ENCODE peak calls at places on chromosomes 6 and 20, in ten cellular contexts. One of them, this sample, is unnamed.

GRCh38 chr6:64325093-64325492 is 689.5 kb downstream of the PHF3 start:
- DNase-seq in tibial artery: no peak
- DNase-seq in stimulated activated naive CD4-positive, alpha-beta T cell treated with Interleukin-2 at 50 U/mL for 16 hours: no peak
- DNase-seq in activated CD8-positive, alpha-beta memory T cell treated with anti-CD3 and anti-CD28 coated beads for 1 hour: no peak
- DNase-seq in HCT116: no peak
- DNase-seq in GM04504: no peak
- DNase-seq in amniotic stem cell: no peak
- DNase-seq in COR-L47: no peak
- DNase-seq in Daoy: no peak
- DNase-seq in activated naive CD8-positive, alpha-beta T cell treated with anti-CD3 and anti-CD28 coated beads for 36 hours: no peak
- DNase-seq in this sample: no peak

GRCh38 chr6:168895102-168895812 is 358.4 kb downstream of the THBS2 start:
- DNase-seq in tibial artery: peak
- DNase-seq in stimulated activated naive CD4-positive, alpha-beta T cell treated with Interleukin-2 at 50 U/mL for 16 hours: peak
- DNase-seq in activated CD8-positive, alpha-beta memory T cell treated with anti-CD3 and anti-CD28 coated beads for 1 hour: peak
- DNase-seq in HCT116: peak
- DNase-seq in GM04504: peak
- DNase-seq in amniotic stem cell: peak
- DNase-seq in COR-L47: peak
- DNase-seq in Daoy: peak
- DNase-seq in activated naive CD8-positive, alpha-beta T cell treated with anti-CD3 and anti-CD28 coated beads for 36 hours: peak
- DNase-seq in this sample: peak

GRCh38 chr6:42744351-42744890 is 1.5 kb downstream of the TBCC start:
- DNase-seq in tibial artery: peak
- DNase-seq in stimulated activated naive CD4-positive, alpha-beta T cell treated with Interleukin-2 at 50 U/mL for 16 hours: no peak
- DNase-seq in activated CD8-positive, alpha-beta memory T cell treated with anti-CD3 and anti-CD28 coated beads for 1 hour: no peak
- DNase-seq in HCT116: no peak
- DNase-seq in GM04504: no peak
- DNase-seq in amniotic stem cell: no peak
- DNase-seq in COR-L47: no peak
- DNase-seq in Daoy: no peak
- DNase-seq in activated naive CD8-positive, alpha-beta T cell treated with anti-CD3 and anti-CD28 coated beads for 36 hours: no peak
- DNase-seq in this sample: no peak

GRCh38 chr6:107046316-107046715 is 18.3 kb downstream of the MTRES1 start:
- DNase-seq in tibial artery: no peak
- DNase-seq in stimulated activated naive CD4-positive, alpha-beta T cell treated with Interleukin-2 at 50 U/mL for 16 hours: no peak
- DNase-seq in activated CD8-positive, alpha-beta memory T cell treated with anti-CD3 and anti-CD28 coated beads for 1 hour: no peak
- DNase-seq in HCT116: no peak
- DNase-seq in GM04504: no peak
- DNase-seq in amniotic stem cell: no peak
- DNase-seq in COR-L47: peak
- DNase-seq in Daoy: no peak
- DNase-seq in activated naive CD8-positive, alpha-beta T cell treated with anti-CD3 and anti-CD28 coated beads for 36 hours: no peak
- DNase-seq in this sample: no peak

GRCh38 chr20:16369441-16369840 is 203.8 kb downstream of the KIF16B start:
- DNase-seq in tibial artery: no peak
- DNase-seq in stimulated activated naive CD4-positive, alpha-beta T cell treated with Interleukin-2 at 50 U/mL for 16 hours: no peak
- DNase-seq in activated CD8-positive, alpha-beta memory T cell treated with anti-CD3 and anti-CD28 coated beads for 1 hour: no peak
- DNase-seq in HCT116: no peak
- DNase-seq in GM04504: no peak
- DNase-seq in amniotic stem cell: no peak
- DNase-seq in COR-L47: no peak
- DNase-seq in Daoy: no peak
- DNase-seq in activated naive CD8-positive, alpha-beta T cell treated with anti-CD3 and anti-CD28 coated beads for 36 hours: no peak
- DNase-seq in this sample: no peak

GRCh38 chr6:127031511-127031910 is 87.0 kb upstream of the RSPO3 start:
- DNase-seq in tibial artery: no peak
- DNase-seq in stimulated activated naive CD4-positive, alpha-beta T cell treated with Interleukin-2 at 50 U/mL for 16 hours: no peak
- DNase-seq in activated CD8-positive, alpha-beta memory T cell treated with anti-CD3 and anti-CD28 coated beads for 1 hour: no peak
- DNase-seq in HCT116: no peak
- DNase-seq in GM04504: no peak
- DNase-seq in amniotic stem cell: no peak
- DNase-seq in COR-L47: peak
- DNase-seq in Daoy: no peak
- DNase-seq in activated naive CD8-positive, alpha-beta T cell treated with anti-CD3 and anti-CD28 coated beads for 36 hours: no peak
- DNase-seq in this sample: no peak

GRCh38 chr6:73694711-73695411 is 1.1 kb upstream of the CD109 start:
- DNase-seq in tibial artery: no peak
- DNase-seq in stimulated activated naive CD4-positive, alpha-beta T cell treated with Interleukin-2 at 50 U/mL for 16 hours: no peak
- DNase-seq in activated CD8-positive, alpha-beta memory T cell treated with anti-CD3 and anti-CD28 coated beads for 1 hour: no peak
- DNase-seq in HCT116: no peak
- DNase-seq in GM04504: peak
- DNase-seq in amniotic stem cell: no peak
- DNase-seq in COR-L47: no peak
- DNase-seq in Daoy: peak
- DNase-seq in activated naive CD8-positive, alpha-beta T cell treated with anti-CD3 and anti-CD28 coated beads for 36 hours: peak
- DNase-seq in this sample: peak

GRCh38 chr20:23668477-23668951 is 20.3 kb downstream of the CST4 start:
- DNase-seq in tibial artery: no peak
- DNase-seq in stimulated activated naive CD4-positive, alpha-beta T cell treated with Interleukin-2 at 50 U/mL for 16 hours: no peak
- DNase-seq in activated CD8-positive, alpha-beta memory T cell treated with anti-CD3 and anti-CD28 coated beads for 1 hour: no peak
- DNase-seq in HCT116: peak
- DNase-seq in GM04504: peak
- DNase-seq in amniotic stem cell: no peak
- DNase-seq in COR-L47: peak
- DNase-seq in Daoy: peak
- DNase-seq in activated naive CD8-positive, alpha-beta T cell treated with anti-CD3 and anti-CD28 coated beads for 36 hours: peak
- DNase-seq in this sample: peak

GRCh38 chr6:27565839-27566779 is 93.2 kb upstream of the ZNF184 start:
- DNase-seq in tibial artery: no peak
- DNase-seq in stimulated activated naive CD4-positive, alpha-beta T cell treated with Interleukin-2 at 50 U/mL for 16 hours: no peak
- DNase-seq in activated CD8-positive, alpha-beta memory T cell treated with anti-CD3 and anti-CD28 coated beads for 1 hour: no peak
- DNase-seq in HCT116: no peak
- DNase-seq in GM04504: no peak
- DNase-seq in amniotic stem cell: no peak
- DNase-seq in COR-L47: no peak
- DNase-seq in Daoy: peak
- DNase-seq in activated naive CD8-positive, alpha-beta T cell treated with anti-CD3 and anti-CD28 coated beads for 36 hours: no peak
- DNase-seq in this sample: no peak

GRCh38 chr6:68575765-68576439 is 59.2 kb upstream of the ADGRB3 start:
- DNase-seq in tibial artery: no peak
- DNase-seq in stimulated activated naive CD4-positive, alpha-beta T cell treated with Interleukin-2 at 50 U/mL for 16 hours: no peak
- DNase-seq in activated CD8-positive, alpha-beta memory T cell treated with anti-CD3 and anti-CD28 coated beads for 1 hour: no peak
- DNase-seq in HCT116: no peak
- DNase-seq in GM04504: no peak
- DNase-seq in amniotic stem cell: no peak
- DNase-seq in COR-L47: peak
- DNase-seq in Daoy: no peak
- DNase-seq in activated naive CD8-positive, alpha-beta T cell treated with anti-CD3 and anti-CD28 coated beads for 36 hours: no peak
- DNase-seq in this sample: peak

GRCh38 chr6:139336488-139336887 is 38.0 kb downstream of the CITED2 start:
- DNase-seq in tibial artery: no peak
- DNase-seq in stimulated activated naive CD4-positive, alpha-beta T cell treated with Interleukin-2 at 50 U/mL for 16 hours: no peak
- DNase-seq in activated CD8-positive, alpha-beta memory T cell treated with anti-CD3 and anti-CD28 coated beads for 1 hour: no peak
- DNase-seq in HCT116: no peak
- DNase-seq in GM04504: no peak
- DNase-seq in amniotic stem cell: no peak
- DNase-seq in COR-L47: peak
- DNase-seq in Daoy: peak
- DNase-seq in activated naive CD8-positive, alpha-beta T cell treated with anti-CD3 and anti-CD28 coated beads for 36 hours: no peak
- DNase-seq in this sample: no peak

GRCh38 chr20:19288061-19288460 is 75.6 kb downstream of the SLC24A3 start:
- DNase-seq in tibial artery: no peak
- DNase-seq in stimulated activated naive CD4-positive, alpha-beta T cell treated with Interleukin-2 at 50 U/mL for 16 hours: no peak
- DNase-seq in activated CD8-positive, alpha-beta memory T cell treated with anti-CD3 and anti-CD28 coated beads for 1 hour: no peak
- DNase-seq in HCT116: no peak
- DNase-seq in GM04504: no peak
- DNase-seq in amniotic stem cell: no peak
- DNase-seq in COR-L47: no peak
- DNase-seq in Daoy: no peak
- DNase-seq in activated naive CD8-positive, alpha-beta T cell treated with anti-CD3 and anti-CD28 coated beads for 36 hours: no peak
- DNase-seq in this sample: no peak

GRCh38 chr6:117616971-117617765 is 14.9 kb upstream of the GOPC start:
- DNase-seq in tibial artery: no peak
- DNase-seq in stimulated activated naive CD4-positive, alpha-beta T cell treated with Interleukin-2 at 50 U/mL for 16 hours: no peak
- DNase-seq in activated CD8-positive, alpha-beta memory T cell treated with anti-CD3 and anti-CD28 coated beads for 1 hour: no peak
- DNase-seq in HCT116: no peak
- DNase-seq in GM04504: no peak
- DNase-seq in amniotic stem cell: no peak
- DNase-seq in COR-L47: no peak
- DNase-seq in Daoy: no peak
- DNase-seq in activated naive CD8-positive, alpha-beta T cell treated with anti-CD3 and anti-CD28 coated beads for 36 hours: no peak
- DNase-seq in this sample: no peak

GRCh38 chr6:95227301-95227700 is 350.0 kb upstream of the MANEA start:
- DNase-seq in tibial artery: no peak
- DNase-seq in stimulated activated naive CD4-positive, alpha-beta T cell treated with Interleukin-2 at 50 U/mL for 16 hours: no peak
- DNase-seq in activated CD8-positive, alpha-beta memory T cell treated with anti-CD3 and anti-CD28 coated beads for 1 hour: no peak
- DNase-seq in HCT116: no peak
- DNase-seq in GM04504: no peak
- DNase-seq in amniotic stem cell: no peak
- DNase-seq in COR-L47: peak
- DNase-seq in Daoy: no peak
- DNase-seq in activated naive CD8-positive, alpha-beta T cell treated with anti-CD3 and anti-CD28 coated beads for 36 hours: no peak
- DNase-seq in this sample: no peak

GRCh38 chr6:20302702-20303251 is 90.5 kb upstream of the MBOAT1 start:
- DNase-seq in tibial artery: no peak
- DNase-seq in stimulated activated naive CD4-positive, alpha-beta T cell treated with Interleukin-2 at 50 U/mL for 16 hours: no peak
- DNase-seq in activated CD8-positive, alpha-beta memory T cell treated with anti-CD3 and anti-CD28 coated beads for 1 hour: no peak
- DNase-seq in HCT116: no peak
- DNase-seq in GM04504: no peak
- DNase-seq in amniotic stem cell: peak
- DNase-seq in COR-L47: no peak
- DNase-seq in Daoy: no peak
- DNase-seq in activated naive CD8-positive, alpha-beta T cell treated with anti-CD3 and anti-CD28 coated beads for 36 hours: no peak
- DNase-seq in this sample: no peak

GRCh38 chr6:95574811-95575210 is 2.5 kb upstream of the MANEA start:
- DNase-seq in tibial artery: no peak
- DNase-seq in stimulated activated naive CD4-positive, alpha-beta T cell treated with Interleukin-2 at 50 U/mL for 16 hours: no peak
- DNase-seq in activated CD8-positive, alpha-beta memory T cell treated with anti-CD3 and anti-CD28 coated beads for 1 hour: no peak
- DNase-seq in HCT116: no peak
- DNase-seq in GM04504: no peak
- DNase-seq in amniotic stem cell: no peak
- DNase-seq in COR-L47: no peak
- DNase-seq in Daoy: no peak
- DNase-seq in activated naive CD8-positive, alpha-beta T cell treated with anti-CD3 and anti-CD28 coated beads for 36 hours: no peak
- DNase-seq in this sample: peak

GRCh38 chr6:167793421-167793820 is 33.3 kb upstream of the AFDN start:
- DNase-seq in tibial artery: no peak
- DNase-seq in stimulated activated naive CD4-positive, alpha-beta T cell treated with Interleukin-2 at 50 U/mL for 16 hours: no peak
- DNase-seq in activated CD8-positive, alpha-beta memory T cell treated with anti-CD3 and anti-CD28 coated beads for 1 hour: no peak
- DNase-seq in HCT116: no peak
- DNase-seq in GM04504: no peak
- DNase-seq in amniotic stem cell: no peak
- DNase-seq in COR-L47: no peak
- DNase-seq in Daoy: no peak
- DNase-seq in activated naive CD8-positive, alpha-beta T cell treated with anti-CD3 and anti-CD28 coated beads for 36 hours: no peak
- DNase-seq in this sample: peak

GRCh38 chr20:57188056-57188455 is 78.4 kb downstream of the BMP7 start:
- DNase-seq in tibial artery: no peak
- DNase-seq in stimulated activated naive CD4-positive, alpha-beta T cell treated with Interleukin-2 at 50 U/mL for 16 hours: no peak
- DNase-seq in activated CD8-positive, alpha-beta memory T cell treated with anti-CD3 and anti-CD28 coated beads for 1 hour: no peak
- DNase-seq in HCT116: no peak
- DNase-seq in GM04504: no peak
- DNase-seq in amniotic stem cell: no peak
- DNase-seq in COR-L47: no peak
- DNase-seq in Daoy: no peak
- DNase-seq in activated naive CD8-positive, alpha-beta T cell treated with anti-CD3 and anti-CD28 coated beads for 36 hours: no peak
- DNase-seq in this sample: no peak

GRCh38 chr6:169424821-169425240 is 171.2 kb upstream of the THBS2 start:
- DNase-seq in tibial artery: peak
- DNase-seq in stimulated activated naive CD4-positive, alpha-beta T cell treated with Interleukin-2 at 50 U/mL for 16 hours: no peak
- DNase-seq in activated CD8-positive, alpha-beta memory T cell treated with anti-CD3 and anti-CD28 coated beads for 1 hour: no peak
- DNase-seq in HCT116: no peak
- DNase-seq in GM04504: no peak
- DNase-seq in amniotic stem cell: no peak
- DNase-seq in COR-L47: no peak
- DNase-seq in Daoy: peak
- DNase-seq in activated naive CD8-positive, alpha-beta T cell treated with anti-CD3 and anti-CD28 coated beads for 36 hours: no peak
- DNase-seq in this sample: no peak

GRCh38 chr6:3911614-3912336 is 62.6 kb downstream of the FAM50B start:
- DNase-seq in tibial artery: peak
- DNase-seq in stimulated activated naive CD4-positive, alpha-beta T cell treated with Interleukin-2 at 50 U/mL for 16 hours: no peak
- DNase-seq in activated CD8-positive, alpha-beta memory T cell treated with anti-CD3 and anti-CD28 coated beads for 1 hour: no peak
- DNase-seq in HCT116: peak
- DNase-seq in GM04504: no peak
- DNase-seq in amniotic stem cell: peak
- DNase-seq in COR-L47: peak
- DNase-seq in Daoy: peak
- DNase-seq in activated naive CD8-positive, alpha-beta T cell treated with anti-CD3 and anti-CD28 coated beads for 36 hours: no peak
- DNase-seq in this sample: peak

GRCh38 chr20:62643521-62644043 is 1.3 kb downstream of the SLCO4A1 start:
- DNase-seq in tibial artery: no peak
- DNase-seq in stimulated activated naive CD4-positive, alpha-beta T cell treated with Interleukin-2 at 50 U/mL for 16 hours: no peak
- DNase-seq in activated CD8-positive, alpha-beta memory T cell treated with anti-CD3 and anti-CD28 coated beads for 1 hour: no peak
- DNase-seq in HCT116: no peak
- DNase-seq in GM04504: no peak
- DNase-seq in amniotic stem cell: no peak
- DNase-seq in COR-L47: no peak
- DNase-seq in Daoy: no peak
- DNase-seq in activated naive CD8-positive, alpha-beta T cell treated with anti-CD3 and anti-CD28 coated beads for 36 hours: no peak
- DNase-seq in this sample: no peak

GRCh38 chr6:162099685-162100084 is 627.9 kb downstream of the PRKN start:
- DNase-seq in tibial artery: no peak
- DNase-seq in stimulated activated naive CD4-positive, alpha-beta T cell treated with Interleukin-2 at 50 U/mL for 16 hours: no peak
- DNase-seq in activated CD8-positive, alpha-beta memory T cell treated with anti-CD3 and anti-CD28 coated beads for 1 hour: no peak
- DNase-seq in HCT116: peak
- DNase-seq in GM04504: peak
- DNase-seq in amniotic stem cell: no peak
- DNase-seq in COR-L47: no peak
- DNase-seq in Daoy: peak
- DNase-seq in activated naive CD8-positive, alpha-beta T cell treated with anti-CD3 and anti-CD28 coated beads for 36 hours: peak
- DNase-seq in this sample: no peak

GRCh38 chr20:47773381-47773786 is 11.9 kb downstream of the SULF2 start:
- DNase-seq in tibial artery: no peak
- DNase-seq in stimulated activated naive CD4-positive, alpha-beta T cell treated with Interleukin-2 at 50 U/mL for 16 hours: no peak
- DNase-seq in activated CD8-positive, alpha-beta memory T cell treated with anti-CD3 and anti-CD28 coated beads for 1 hour: no peak
- DNase-seq in HCT116: no peak
- DNase-seq in GM04504: no peak
- DNase-seq in amniotic stem cell: no peak
- DNase-seq in COR-L47: no peak
- DNase-seq in Daoy: no peak
- DNase-seq in activated naive CD8-positive, alpha-beta T cell treated with anti-CD3 and anti-CD28 coated beads for 36 hours: no peak
- DNase-seq in this sample: no peak

GRCh38 chr20:17444091-17444490 is 87.1 kb downstream of the BFSP1 start:
- DNase-seq in tibial artery: no peak
- DNase-seq in stimulated activated naive CD4-positive, alpha-beta T cell treated with Interleukin-2 at 50 U/mL for 16 hours: no peak
- DNase-seq in activated CD8-positive, alpha-beta memory T cell treated with anti-CD3 and anti-CD28 coated beads for 1 hour: no peak
- DNase-seq in HCT116: no peak
- DNase-seq in GM04504: no peak
- DNase-seq in amniotic stem cell: no peak
- DNase-seq in COR-L47: no peak
- DNase-seq in Daoy: no peak
- DNase-seq in activated naive CD8-positive, alpha-beta T cell treated with anti-CD3 and anti-CD28 coated beads for 36 hours: no peak
- DNase-seq in this sample: no peak

GRCh38 chr6:20841806-20842205 is 307.5 kb downstream of the CDKAL1 start:
- DNase-seq in tibial artery: no peak
- DNase-seq in stimulated activated naive CD4-positive, alpha-beta T cell treated with Interleukin-2 at 50 U/mL for 16 hours: no peak
- DNase-seq in activated CD8-positive, alpha-beta memory T cell treated with anti-CD3 and anti-CD28 coated beads for 1 hour: no peak
- DNase-seq in HCT116: no peak
- DNase-seq in GM04504: no peak
- DNase-seq in amniotic stem cell: no peak
- DNase-seq in COR-L47: no peak
- DNase-seq in Daoy: no peak
- DNase-seq in activated naive CD8-positive, alpha-beta T cell treated with anti-CD3 and anti-CD28 coated beads for 36 hours: no peak
- DNase-seq in this sample: no peak

GRCh38 chr20:37988555-37988954 is 44.7 kb downstream of the TTI1 start:
- DNase-seq in tibial artery: no peak
- DNase-seq in stimulated activated naive CD4-positive, alpha-beta T cell treated with Interleukin-2 at 50 U/mL for 16 hours: no peak
- DNase-seq in activated CD8-positive, alpha-beta memory T cell treated with anti-CD3 and anti-CD28 coated beads for 1 hour: no peak
- DNase-seq in HCT116: no peak
- DNase-seq in GM04504: no peak
- DNase-seq in amniotic stem cell: no peak
- DNase-seq in COR-L47: no peak
- DNase-seq in Daoy: no peak
- DNase-seq in activated naive CD8-positive, alpha-beta T cell treated with anti-CD3 and anti-CD28 coated beads for 36 hours: no peak
- DNase-seq in this sample: no peak

GRCh38 chr20:58584881-58585752 is 66.0 kb upstream of the STX16 start:
- DNase-seq in tibial artery: peak
- DNase-seq in stimulated activated naive CD4-positive, alpha-beta T cell treated with Interleukin-2 at 50 U/mL for 16 hours: no peak
- DNase-seq in activated CD8-positive, alpha-beta memory T cell treated with anti-CD3 and anti-CD28 coated beads for 1 hour: no peak
- DNase-seq in HCT116: no peak
- DNase-seq in GM04504: no peak
- DNase-seq in amniotic stem cell: no peak
- DNase-seq in COR-L47: no peak
- DNase-seq in Daoy: no peak
- DNase-seq in activated naive CD8-positive, alpha-beta T cell treated with anti-CD3 and anti-CD28 coated beads for 36 hours: no peak
- DNase-seq in this sample: no peak

GRCh38 chr20:34951652-34952051 is 4.0 kb downstream of the GSS start:
- DNase-seq in tibial artery: no peak
- DNase-seq in stimulated activated naive CD4-positive, alpha-beta T cell treated with Interleukin-2 at 50 U/mL for 16 hours: no peak
- DNase-seq in activated CD8-positive, alpha-beta memory T cell treated with anti-CD3 and anti-CD28 coated beads for 1 hour: no peak
- DNase-seq in HCT116: no peak
- DNase-seq in GM04504: no peak
- DNase-seq in amniotic stem cell: no peak
- DNase-seq in COR-L47: peak
- DNase-seq in Daoy: no peak
- DNase-seq in activated naive CD8-positive, alpha-beta T cell treated with anti-CD3 and anti-CD28 coated beads for 36 hours: no peak
- DNase-seq in this sample: no peak